ENCODE peak calls at places on chromosomes 4 and X, in five cellular contexts. Q, I, K, J and A are unnamed samples. For H3K9me3, the result is how much of the 10 kb centered on the place peaks cover.

GRCh38 chr4:52071786-52072552 is 20.9 kb downstream of the SPATA18 start:
- DNase-seq in Q (no peak), I (no peak), K (no peak), J (no peak), A (no peak)

GRCh38 chr4:168787801-168788200 is 222.3 kb downstream of the CBR4 start:
- DNase-seq in Q (no peak), I (no peak), K (no peak), J (no peak), A (no peak)

GRCh38 chr4:43843501-43843900 is 605.1 kb downstream of the KCTD8 start:
- DNase-seq in Q (no peak), I (no peak), K (no peak), J (no peak), A (no peak)

GRCh38 chr4:61657016-61657415 is 456.9 kb downstream of the ADGRL3 start:
- DNase-seq in Q (no peak), I (no peak), K (no peak), J (no peak), A (no peak)

GRCh38 chr4:41169256-41169655 is 45.1 kb downstream of the APBB2 start:
- DNase-seq in Q (no peak), I (no peak), K (no peak), J (no peak), A (no peak)

GRCh38 chrX:103404225-103405008 is 28.1 kb downstream of the BEX3 start:
- DNase-seq in Q (peak), I (peak), K (peak), J (peak), A (no peak)

GRCh38 chr4:185033950-185034349 is 15.7 kb downstream of the HELT start:
- DNase-seq in Q (no peak), I (no peak), K (no peak), J (no peak), A (no peak)

GRCh38 chrX:14899607-14900006 is 26.4 kb downstream of the MOSPD2 start:
- DNase-seq in Q (no peak), I (no peak), K (no peak), J (peak), A (no peak)

GRCh38 chr4:114025176-114025777 is 45.8 kb upstream of the ARSJ start:
- DNase-seq in Q (no peak), I (no peak), K (no peak), J (no peak), A (no peak)

DNA sequence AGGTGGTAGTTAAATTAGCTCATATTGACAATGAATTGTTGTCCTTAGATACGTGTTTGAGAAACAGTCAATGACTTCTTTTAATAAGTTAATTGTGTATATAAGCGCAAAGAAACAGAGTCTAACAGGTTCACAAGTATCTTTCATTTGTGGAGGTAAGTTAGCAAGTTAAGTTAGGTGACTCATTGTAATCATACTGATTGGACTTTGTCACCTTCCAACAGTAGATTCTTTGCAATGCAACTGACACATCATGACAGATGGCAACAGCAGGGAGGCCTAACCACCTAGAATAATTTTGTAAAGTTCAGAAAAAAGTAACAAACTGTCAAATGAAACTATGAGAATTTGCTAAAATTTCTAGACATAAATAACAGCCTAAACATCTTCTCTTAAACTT is 207.6 kb upstream of the PITX2 start:
- DNase-seq in Q (no peak), I (no peak), K (no peak), J (no peak), A (no peak)
- H3K9me3 ChIP-seq in Q (under half), I (under half), K (under half), J (under half), A (under half)

GRCh38 chrX:74853255-74853654 is 72.0 kb downstream of the NEXMIF start:
- DNase-seq in Q (no peak), I (no peak), K (no peak), J (no peak), A (no peak)
- H3K9me3 ChIP-seq in Q (under half), I (half or more), K (under half), J (under half), A (under half)

DNA sequence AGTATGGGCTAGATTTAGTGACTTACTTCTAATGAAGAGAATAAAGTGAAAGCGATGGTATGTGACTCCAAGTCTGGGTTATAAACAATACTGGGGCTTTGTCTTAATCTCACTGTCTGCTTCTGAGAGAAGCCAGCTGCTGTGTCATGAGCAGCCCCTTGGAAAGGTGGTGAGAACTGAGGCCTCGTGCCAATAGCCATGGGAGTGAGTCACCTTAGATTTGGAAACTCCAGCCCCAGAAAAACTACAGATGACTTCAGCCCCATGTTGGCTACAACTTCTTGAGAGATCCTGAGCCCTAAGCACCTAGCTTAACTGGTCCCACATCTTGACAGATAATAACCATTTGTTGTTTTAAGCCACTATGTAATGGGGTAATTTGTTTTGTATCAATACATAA is 77.6 kb downstream of the CWH43 start:
- DNase-seq in Q (no peak), I (no peak), K (no peak), J (no peak), A (no peak)
- H3K9me3 ChIP-seq in Q (under half), I (under half), K (under half), J (under half), A (under half)

GRCh38 chrX:13377537-13377936 is 57.7 kb upstream of the ATXN3L start:
- DNase-seq in Q (peak), I (no peak), K (no peak), J (peak), A (no peak)
- H3K9me3 ChIP-seq in Q (under half), I (under half), K (under half), J (under half), A (under half)

DNA sequence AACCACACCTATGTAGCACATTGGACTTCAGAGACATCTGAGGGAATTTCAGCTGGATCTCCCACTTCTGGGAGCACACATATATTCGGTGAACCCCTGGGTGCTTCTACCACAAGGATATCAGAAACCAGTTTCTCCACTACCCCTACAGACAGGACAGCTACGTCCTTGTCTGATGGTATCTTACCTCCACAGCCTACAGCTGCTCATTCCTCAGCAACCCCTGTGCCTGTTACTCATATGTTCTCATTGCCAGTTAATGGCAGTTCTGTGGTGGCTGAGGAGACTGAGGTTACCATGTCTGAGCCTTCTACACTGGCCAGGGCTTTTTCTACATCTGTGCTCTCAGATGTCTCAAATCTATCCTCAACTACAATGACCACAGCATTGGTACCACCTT is 45.7 kb downstream of the ADGRG4 start:
- DNase-seq in Q (no peak), I (no peak), K (no peak), J (no peak), A (no peak)
- H3K9me3 ChIP-seq in Q (under half), I (under half), K (under half), J (under half), A (under half)

DNA sequence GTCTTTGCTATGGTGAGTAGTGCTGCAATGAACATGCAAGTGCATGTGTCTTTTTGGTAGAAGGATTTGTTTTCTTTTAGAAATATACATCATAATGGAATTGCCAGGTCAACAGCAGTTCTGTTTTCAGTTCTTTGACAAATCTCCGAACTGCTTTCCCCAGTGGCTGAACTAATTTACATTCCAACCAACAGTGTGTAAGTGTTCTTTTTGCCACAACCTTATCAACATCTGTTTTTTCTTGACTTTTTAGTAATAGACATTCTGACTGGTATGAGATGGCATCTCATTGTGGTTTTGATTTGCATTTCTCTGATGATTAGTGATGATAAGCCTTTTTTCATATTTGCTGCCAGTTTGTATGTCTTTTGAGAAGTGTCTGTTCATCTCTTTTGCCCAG is 406.3 kb downstream of the DTHD1 start:
- DNase-seq in Q (no peak), I (no peak), K (no peak), J (no peak), A (no peak)
- H3K9me3 ChIP-seq in Q (under half), I (under half), K (under half), J (under half), A (under half)

DNA sequence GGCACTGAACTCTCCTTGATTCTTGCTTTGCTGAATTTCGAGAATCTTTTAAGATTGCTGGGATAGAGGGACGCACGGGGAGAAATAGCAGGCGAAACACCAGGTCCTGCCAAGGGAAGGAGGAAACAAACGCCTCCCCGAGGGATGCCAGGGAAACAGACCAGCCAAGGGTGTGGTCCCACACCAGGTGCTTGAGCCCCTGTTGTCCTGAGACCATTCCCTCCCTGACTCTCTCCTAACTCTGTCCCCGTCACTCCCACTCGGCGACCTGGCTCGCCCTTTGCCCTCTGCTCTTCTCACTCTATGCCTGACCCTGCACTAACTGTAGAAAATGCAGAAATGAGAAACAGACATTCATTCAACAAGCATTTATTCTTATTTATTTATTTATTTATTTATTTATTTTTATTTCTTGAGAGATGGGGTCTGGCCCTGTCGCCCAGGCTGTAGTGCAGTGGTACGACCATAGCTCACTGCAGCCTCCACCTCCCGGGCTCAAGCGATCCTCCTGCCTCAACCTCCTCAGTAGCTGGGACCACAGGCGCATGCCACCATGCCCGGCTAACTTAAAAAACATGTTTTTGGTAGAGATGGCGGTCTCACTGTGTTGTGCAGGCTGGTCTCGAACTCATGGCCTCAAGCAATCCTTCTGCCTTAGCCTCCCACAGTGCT is 16.2 kb downstream of the CTAG1B start:
- DNase-seq in Q (no peak), I (no peak), K (no peak), J (no peak), A (no peak)
- H3K9me3 ChIP-seq in Q (under half), I (under half), K (under half), J (under half), A (under half)

DNA sequence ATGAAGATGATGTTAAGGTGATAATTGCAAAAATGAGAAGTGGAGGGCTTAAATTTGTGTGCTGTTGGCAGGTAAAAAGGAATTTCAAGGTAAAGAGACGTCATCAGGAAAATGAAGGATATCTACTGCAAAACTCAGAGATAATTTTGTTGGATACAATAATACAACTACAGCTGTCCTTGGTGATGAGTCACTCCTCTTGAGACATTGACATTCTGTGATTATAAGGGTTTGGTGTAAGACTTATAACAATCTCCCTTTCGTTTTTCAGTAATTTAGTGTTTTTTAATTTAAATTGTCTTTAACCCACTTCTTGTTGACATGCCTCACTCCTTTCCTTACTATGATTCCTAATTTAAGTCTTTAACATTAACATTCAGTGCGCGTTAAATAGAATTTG is 1074.1 kb upstream of the SLIT2 start:
- DNase-seq in Q (no peak), I (no peak), K (no peak), J (no peak), A (no peak)
- H3K9me3 ChIP-seq in Q (under half), I (under half), K (under half), J (under half), A (under half)